ENCODE peak calls at places on chromosomes 5 and 9, in seven cellular contexts. X is AG04449, D is fibroblast of mammary gland, C is astrocyte, Y is GM06990, R is right atrium auricular region, W is body of pancreas. G is an unnamed sample.

GRCh38 chr5:14440598-14441401 is 140.8 kb upstream of the OTULINL start:
- DNase-seq in Y (no peak), W (no peak), R (peak; percentile 77), C (peak; percentile 95), D (peak; percentile 98), X (peak; percentile 82), G (no peak)

GRCh38 chr9:6142816-6143454 is 72.7 kb upstream of the IL33 start:
- DNase-seq in W (no peak), Y (no peak), X (no peak), C (no peak), D (no peak), R (no peak), G (no peak)

GRCh38 chr5:138606378-138606777 is 31.2 kb upstream of the HSPA9 start:
- DNase-seq in X (no peak), R (no peak), Y (no peak), C (no peak), W (no peak), D (no peak), G (no peak)

GRCh38 chr5:57698785-57699184 is 216.2 kb upstream of the ACTBL2 start:
- DNase-seq in W (no peak), Y (no peak), C (peak; percentile 22), R (no peak), X (no peak), D (no peak), G (peak; percentile 63)

GRCh38 chr9:77952641-77953341 is 78.8 kb downstream of the GNAQ start:
- DNase-seq in Y (no peak), W (no peak), D (peak; percentile 73), C (peak; percentile 41), X (no peak), R (no peak), G (no peak)

GRCh38 chr9:135641745-135642144 is 2.4 kb upstream of the GLT6D1 start:
- DNase-seq in D (no peak), R (no peak), Y (no peak), C (no peak), W (no peak), X (no peak), G (no peak)

GRCh38 chr5:68458416-68458815 is 242.9 kb downstream of the PIK3R1 start:
- DNase-seq in X (no peak), R (no peak), W (no peak), C (peak; percentile 23), D (no peak), Y (no peak), G (no peak)

GRCh38 chr5:89190515-89191265 is 307.7 kb upstream of the MEF2C start:
- DNase-seq in R (no peak), X (no peak), W (no peak), Y (no peak), D (no peak), C (no peak), G (no peak)

GRCh38 chr5:23332650-23333251 is 174.7 kb upstream of the PRDM9 start:
- DNase-seq in R (no peak), C (no peak), W (no peak), X (no peak), D (peak; percentile 55), Y (no peak), G (no peak)

GRCh38 chr5:173642191-173642816 is 25.9 kb upstream of the BOD1 start:
- DNase-seq in X (no peak), Y (no peak), C (no peak), W (no peak), R (no peak), D (no peak), G (no peak)

GRCh38 chr9:126893079-126893478 is 21.5 kb upstream of the RALGPS1 start:
- DNase-seq in W (no peak), R (no peak), X (no peak), D (no peak), C (no peak), Y (no peak), G (no peak)

GRCh38 chr9:114281421-114282103 is 41.3 kb upstream of the ORM1 start:
- DNase-seq in D (peak; percentile 86), W (no peak), R (no peak), Y (no peak), X (peak; percentile 44), C (no peak), G (no peak)

GRCh38 chr9:127417130-127418036 is 6.8 kb upstream of the ZNF79 start:
- DNase-seq in X (no peak), C (no peak), Y (no peak), R (no peak), W (no peak), D (peak; percentile 74), G (no peak)

GRCh38 chr5:54742417-54742889 is 224.9 kb downstream of the SNX18 start:
- DNase-seq in W (peak; percentile 21), D (peak; percentile 61), X (no peak), R (no peak), Y (no peak), C (peak; percentile 75), G (no peak)

GRCh38 chr5:179608131-179608581 is 15.3 kb downstream of the HNRNPH1 start:
- DNase-seq in C (no peak), D (no peak), Y (no peak), X (no peak), R (no peak), W (no peak), G (no peak)

GRCh38 chr5:159175547-159175946 is 33.8 kb downstream of the RNF145 start:
- DNase-seq in C (peak; percentile 44), W (no peak), Y (no peak), X (no peak), D (peak; percentile 35), R (no peak), G (no peak)

GRCh38 chr5:142235050-142235797 is 89.6 kb downstream of the SPRY4 start:
- DNase-seq in W (no peak), Y (no peak), R (no peak), D (peak; percentile 19), C (peak; percentile 43), X (no peak), G (no peak)

GRCh38 chr5:119274024-119274766 is 81.6 kb upstream of the TNFAIP8 start:
- DNase-seq in X (no peak), W (peak; percentile 38), D (no peak), C (peak; percentile 16), Y (no peak), R (no peak), G (no peak)

GRCh38 chr9:74556685-74557084 is 59.5 kb downstream of the RORB start:
- DNase-seq in Y (peak; percentile 16), R (no peak), X (no peak), D (peak; percentile 1), W (no peak), C (peak; percentile 78), G (no peak)

GRCh38 chr9:101736723-101737122 is 1.7 kb downstream of the GRIN3A start:
- DNase-seq in Y (no peak), D (peak; percentile 22), C (no peak), W (peak; percentile 13), X (no peak), R (no peak), G (no peak)

GRCh38 chr5:154970759-154971158 is 29.9 kb downstream of the MRPL22 start:
- DNase-seq in Y (no peak), X (no peak), W (no peak), R (no peak), D (peak; percentile 47), C (peak; percentile 37), G (no peak)

GRCh38 chr5:54959673-54960418 is 25.5 kb downstream of the ESM1 start:
- DNase-seq in R (no peak), C (no peak), Y (no peak), D (peak; percentile 21), X (no peak), W (no peak), G (no peak)

GRCh38 chr5:11143456-11144267 is 382.6 kb upstream of the DAP start:
- DNase-seq in W (no peak), X (no peak), Y (no peak), D (no peak), R (no peak), C (peak; percentile 62), G (no peak)

GRCh38 chr5:95778713-95779426 is 43.7 kb downstream of the GLRX start:
- DNase-seq in D (no peak), C (no peak), W (no peak), R (no peak), X (no peak), Y (no peak), G (no peak)

GRCh38 chr5:150460781-150461180 is 11.2 kb upstream of the RPS14 start:
- DNase-seq in Y (no peak), R (no peak), X (no peak), W (no peak), D (no peak), C (no peak), G (no peak)

GRCh38 chr5:176594554-176594953 is 15.4 kb downstream of the GPRIN1 start:
- DNase-seq in X (no peak), D (no peak), C (no peak), W (no peak), Y (no peak), R (no peak), G (no peak)

GRCh38 chr5:176596069-176596656 is 13.8 kb downstream of the GPRIN1 start:
- DNase-seq in Y (no peak), C (no peak), X (no peak), D (no peak), R (no peak), W (no peak), G (no peak)

GRCh38 chr5:176597417-176598389 is 12.3 kb downstream of the GPRIN1 start:
- DNase-seq in X (no peak), D (no peak), R (no peak), W (no peak), C (no peak), Y (no peak), G (no peak)

GRCh38 chr5:176595386-176595943 is 14.5 kb downstream of the GPRIN1 start:
- DNase-seq in Y (no peak), X (no peak), W (no peak), R (no peak), C (no peak), D (no peak), G (no peak)

GRCh38 chr5:176596689-176597416 is 13.1 kb downstream of the GPRIN1 start:
- DNase-seq in D (peak; percentile 28), Y (peak; percentile 66), R (no peak), W (peak; percentile 29), X (no peak), C (no peak), G (no peak)
- H3K4me3 ChIP-seq in D (no peak overlapping the region), Y (no peak overlapping the region), R (peak overlapping the region; percentile 43), W (no peak overlapping the region), X (no peak overlapping the region), C (no peak overlapping the region), G (no peak overlapping the region)

DNA sequence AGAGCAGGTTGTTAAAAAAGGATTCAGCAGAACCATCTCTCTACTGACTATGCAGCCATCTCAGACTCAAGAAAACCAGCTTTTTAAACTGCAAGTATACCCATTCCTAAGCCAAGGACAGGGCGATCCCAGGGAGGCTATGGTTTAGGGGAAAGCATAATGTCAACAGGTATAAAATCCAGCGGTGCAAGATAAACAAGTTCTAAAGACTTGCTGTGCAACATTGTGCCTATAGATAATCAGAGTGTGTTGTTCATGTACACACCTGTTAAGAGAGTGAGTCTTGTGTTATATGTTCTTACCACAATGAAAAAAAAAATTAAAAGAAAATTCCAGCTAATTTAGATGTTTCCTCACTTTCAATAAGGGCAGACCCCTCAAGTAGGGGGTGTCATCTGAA is 63.6 kb upstream of the DIRAS2 start:
- DNase-seq in C (no peak), Y (no peak), W (no peak), D (no peak), R (no peak), X (no peak), G (no peak)
- TF ChIP-seq CTCF in C (no peak), Y (no peak), W (no peak), D (no peak), R (no peak), X (no peak), G (no peak)

GRCh38 chr5:140565780-140566095 is 1.1 kb downstream of the SLC35A4 start:
- DNase-seq in X (no peak), D (peak; percentile 34), C (no peak), Y (no peak), W (no peak), R (no peak), G (no peak)
- H3K4me3 ChIP-seq in X (peak overlapping the region; percentile 96), D (peak overlapping the region; percentile 97), C (peak overlapping the region; percentile 99), Y (peak overlapping the region; percentile 88), W (no peak overlapping the region), R (peak overlapping the region; percentile 77), G (peak overlapping the region; percentile 82)

GRCh38 chr9:4734150-4734549 is 6.9 kb downstream of the AK3 start:
- DNase-seq in C (no peak), W (no peak), R (no peak), D (peak; percentile 31), Y (no peak), X (no peak), G (no peak)
- TF ChIP-seq CTCF in C (no peak), W (no peak), R (no peak), D (no peak), Y (no peak), X (no peak), G (no peak)

G was measured in epithelial cell of proximal tubule.